ENCODE peak calls at places on chromosomes 4 and X, in six cellular contexts. M, X, S, R, F and G are unnamed samples.

GRCh38 chrX:64204701-64205440 is 637 bp downstream of the AMER1 start:
- DNase-seq in R (peak), S (peak), X (no peak), M (peak), F (peak), G (no peak)

GRCh38 chr4:188400456-188400855 is 261.2 kb downstream of the TRIML1 start:
- DNase-seq in X (no peak), F (no peak), M (no peak), R (no peak), S (no peak), G (no peak)

GRCh38 chrX:112851806-112852205 is 11.2 kb upstream of the AMOT start:
- DNase-seq in S (no peak), X (no peak), F (no peak), M (peak), R (no peak), G (no peak)

GRCh38 chr4:75169020-75169814 is 236.3 kb downstream of the PARM1 start:
- DNase-seq in S (no peak), M (no peak), X (no peak), R (no peak), F (no peak), G (no peak)

GRCh38 chrX:41475611-41476241 is 28.6 kb downstream of the NYX start:
- DNase-seq in M (no peak), S (no peak), X (no peak), F (no peak), R (no peak), G (no peak)

GRCh38 chrX:150694738-150695410 is 1.7 kb downstream of the MTMR1 start:
- DNase-seq in R (no peak), S (no peak), X (peak), M (peak), F (no peak), G (no peak)

GRCh38 chr4:42655921-42656735 is 777 bp downstream of the ATP8A1 start:
- DNase-seq in M (no peak), F (peak), X (no peak), S (no peak), R (no peak), G (peak)

GRCh38 chr4:41885456-41885855 is 49.8 kb upstream of the TMEM33 start:
- DNase-seq in X (no peak), S (no peak), M (no peak), R (no peak), F (no peak), G (no peak)

GRCh38 chrX:16687514-16687913 is 25.0 kb downstream of the CTPS2 start:
- DNase-seq in S (no peak), X (no peak), M (no peak), R (no peak), F (no peak), G (no peak)

GRCh38 chrX:96837808-96838207 is 45.9 kb upstream of the RPA4 start:
- DNase-seq in M (no peak), R (no peak), X (no peak), F (peak), S (peak), G (no peak)